ENCODE peak calls at places on chromosomes 11 and 22, in seven cellular contexts. E is head of caudate nucleus; N is activated CD8-positive, alpha-beta memory T cell treated with anti-CD3 and anti-CD28 coated beads, Interleukin-2, amount 10 ng/mL, durations not matched to agents 7 days and 5 days; W is thoracic aorta; A is esophagus squamous epithelium; K is iris pigment epithelial cell; Q is GM04503. S is an unnamed sample.

GRCh38 chr11:125123947-125124633 is 12.7 kb upstream of the TMEM218 start:
- DNase-seq in N (peak; percentile 50), K (peak; percentile 70), Q (no peak), A (no peak), W (no peak), E (peak; percentile 62), S (peak; percentile 63)

GRCh38 chr11:134544095-134544815 is 132.2 kb upstream of the B3GAT1 start:
- DNase-seq in N (no peak), A (no peak), W (no peak), Q (no peak), K (no peak), E (no peak), S (no peak)

GRCh38 chr11:120211522-120212258 is 858 bp downstream of the OAF start:
- DNase-seq in A (no peak), N (no peak), E (no peak), W (no peak), Q (no peak), K (no peak), S (no peak)

GRCh38 chr11:1650918-1651262 is 21.3 kb downstream of the KRTAP5-5 start:
- DNase-seq in A (no peak), E (no peak), K (no peak), Q (no peak), N (no peak), W (no peak), S (no peak)

GRCh38 chr11:127627629-127628462 is 627.3 kb upstream of the KIRREL3 start:
- DNase-seq in W (no peak), K (no peak), Q (no peak), E (peak; percentile 11), A (no peak), N (no peak), S (no peak)

GRCh38 chr22:49689255-49689770 is 138.4 kb downstream of the BRD1 start:
- DNase-seq in N (no peak), W (no peak), K (no peak), A (no peak), E (no peak), Q (no peak), S (no peak)

GRCh38 chr22:37211075-37211852 is 1.0 kb downstream of the SSTR3 start:
- DNase-seq in A (no peak), E (no peak), Q (no peak), K (no peak), N (no peak), W (no peak), S (no peak)

GRCh38 chr22:32325811-32326237 is 31.8 kb upstream of the RFPL3 start:
- DNase-seq in A (no peak), E (no peak), N (no peak), K (no peak), W (no peak), Q (no peak), S (no peak)

GRCh38 chr11:123233280-123233977 is 38.4 kb upstream of the CLMP start:
- DNase-seq in Q (no peak), E (no peak), K (peak; percentile 51), A (no peak), W (no peak), N (no peak), S (peak; percentile 28)

GRCh38 chr11:36308577-36308976 is 12.5 kb downstream of the PRR5L start:
- DNase-seq in Q (no peak), W (no peak), E (no peak), N (no peak), A (no peak), K (no peak), S (no peak)

GRCh38 chr11:7909585-7910325 is 21.3 kb downstream of the OR10A6 start:
- DNase-seq in E (no peak), W (no peak), A (no peak), Q (no peak), N (no peak), K (no peak), S (no peak)

GRCh38 chr11:77019976-77020591 is 14.1 kb upstream of the B3GNT6 start:
- DNase-seq in K (peak; percentile 57), Q (peak; percentile 3), A (no peak), W (no peak), N (no peak), E (no peak), S (no peak)

GRCh38 chr22:50584106-50585096 is 1.8 kb upstream of the CHKB start:
- DNase-seq in W (no peak), K (no peak), E (no peak), N (no peak), Q (no peak), A (no peak), S (no peak)

GRCh38 chr11:43943931-43944751 is 1.7 kb downstream of the C11orf96 start:
- DNase-seq in N (no peak), A (no peak), E (no peak), Q (no peak), K (peak; percentile 38), W (no peak), S (no peak)

GRCh38 chr11:57566035-57566504 is 1.4 kb downstream of the UBE2L6 start:
- DNase-seq in Q (peak; percentile 3), W (no peak), A (no peak), E (peak; percentile 26), K (peak; percentile 80), N (peak; percentile 61), S (peak; percentile 76)

GRCh38 chr11:1487851-1488574 is 1.4 kb upstream of the MOB2 start:
- DNase-seq in N (no peak), W (no peak), E (no peak), K (no peak), A (no peak), Q (no peak), S (no peak)

GRCh38 chr11:69361048-69361447 is 67.1 kb downstream of the MYEOV start:
- DNase-seq in K (no peak), E (peak; percentile 3), Q (no peak), N (no peak), W (no peak), A (no peak), S (no peak)

GRCh38 chr11:61850687-61851086 is 22.6 kb downstream of the FADS2 start:
- DNase-seq in N (no peak), K (no peak), A (no peak), W (no peak), Q (no peak), E (no peak), S (peak; percentile 62)

GRCh38 chr11:64266339-64266738 is 15.0 kb downstream of the PLCB3 start:
- DNase-seq in A (no peak), K (peak; percentile 62), W (no peak), N (no peak), Q (no peak), E (no peak), S (no peak)

GRCh38 chr11:95556342-95557151 is 233.0 kb downstream of the FAM76B start:
- DNase-seq in N (no peak), Q (peak; percentile 81), A (no peak), E (no peak), W (no peak), K (peak; percentile 23), S (peak; percentile 18)

GRCh38 chr22:44224166-44224565 is 43.4 kb downstream of the PARVG start:
- DNase-seq in N (peak; percentile 15), W (no peak), Q (no peak), E (peak; percentile 20), K (no peak), A (no peak), S (peak; percentile 13)

GRCh38 chr11:8060801-8061554 is 20.0 kb upstream of the TUB start:
- DNase-seq in A (no peak), E (no peak), Q (peak; percentile 35), W (no peak), N (peak; percentile 31), K (peak; percentile 42), S (no peak)

GRCh38 chr22:44485494-44485893 is 12.5 kb downstream of the RTL6 start:
- DNase-seq in K (no peak), N (no peak), A (no peak), Q (no peak), W (no peak), E (no peak), S (no peak)

GRCh38 chr11:132430352-132431091 is 1060.1 kb downstream of the NTM start:
- DNase-seq in E (no peak), W (no peak), N (no peak), K (no peak), Q (no peak), A (no peak), S (no peak)

GRCh38 chr11:60951909-60952741 is at the start of gene SLC15A3:
- DNase-seq in E (peak; percentile 62), N (peak; percentile 60), A (peak; percentile 65), Q (peak; percentile 12), K (peak; percentile 47), W (peak; percentile 33), S (peak; percentile 71)

GRCh38 chr11:125282596-125282914 is 118.0 kb downstream of the PKNOX2 start:
- DNase-seq in K (no peak), A (no peak), W (no peak), E (no peak), N (no peak), Q (no peak), S (no peak)

GRCh38 chr22:46089426-46090041 is 60.8 kb upstream of the PPARA start:
- DNase-seq in A (no peak), N (no peak), K (no peak), E (no peak), W (no peak), Q (no peak), S (no peak)

GRCh38 chr11:75170463-75171201 is 19.7 kb downstream of the SLCO2B1 start:
- DNase-seq in A (no peak), Q (no peak), K (no peak), E (no peak), N (no peak), W (no peak), S (no peak)

GRCh38 chr11:59283825-59284772 is 71.4 kb upstream of the MPEG1 start:
- DNase-seq in A (no peak), Q (peak; percentile 7), E (peak; percentile 51), N (peak; percentile 63), W (no peak), K (peak; percentile 51), S (peak; percentile 80)

GRCh38 chr22:39302431-39302960 is 16.9 kb downstream of the RPL3 start:
- DNase-seq in W (no peak), Q (no peak), E (no peak), A (no peak), N (no peak), K (no peak), S (no peak)

GRCh38 chr11:123300874-123301695 is 106.0 kb upstream of the CLMP start:
- DNase-seq in W (no peak), E (no peak), N (no peak), K (peak; percentile 59), Q (no peak), A (no peak), S (no peak)

GRCh38 chr11:83073248-83073647 is 1.6 kb upstream of the RAB30 start:
- DNase-seq in Q (no peak), K (no peak), W (no peak), N (no peak), E (no peak), A (no peak), S (no peak)

GRCh38 chr22:33756508-33756949 is 163.7 kb downstream of the LARGE1 start:
- DNase-seq in W (no peak), A (no peak), K (no peak), N (no peak), Q (no peak), E (no peak), S (peak; percentile 35)

S was measured in Ammon's horn.